ENCODE peak calls at places on chromosomes 3 and 15, in six cellular contexts. One of them, this sample, is unnamed.

GRCh38 chr15:22949074-22949547 is 31.1 kb downstream of the CYFIP1 start:
- DNase-seq in IMR-90: peak; percentile 24
- DNase-seq in H9: peak; percentile 81
- DNase-seq in H1: peak; percentile 77
- DNase-seq in neuronal stem cell: peak; percentile 54
- DNase-seq in trophoblast cell: peak; percentile 25
- DNase-seq in this sample: peak; percentile 72

GRCh38 chr3:116103868-116104530 is 341.3 kb downstream of the LSAMP start:
- DNase-seq in IMR-90: no peak
- DNase-seq in H9: no peak
- DNase-seq in H1: no peak
- DNase-seq in neuronal stem cell: no peak
- DNase-seq in trophoblast cell: no peak
- DNase-seq in this sample: no peak

GRCh38 chr3:140850210-140850955 is 91.3 kb upstream of the SLC25A36 start:
- DNase-seq in IMR-90: no peak
- DNase-seq in H9: no peak
- DNase-seq in H1: no peak
- DNase-seq in neuronal stem cell: no peak
- DNase-seq in trophoblast cell: no peak
- DNase-seq in this sample: no peak

GRCh38 chr3:62051506-62051905 is 321.8 kb downstream of the FEZF2 start:
- DNase-seq in IMR-90: peak; percentile 24
- DNase-seq in H9: no peak
- DNase-seq in H1: no peak
- DNase-seq in neuronal stem cell: no peak
- DNase-seq in trophoblast cell: no peak
- DNase-seq in this sample: no peak

GRCh38 chr3:52786330-52787215 is 8.0 kb upstream of the ITIH3 start:
- DNase-seq in IMR-90: no peak
- DNase-seq in H9: no peak
- DNase-seq in H1: no peak
- DNase-seq in neuronal stem cell: no peak
- DNase-seq in trophoblast cell: no peak
- DNase-seq in this sample: no peak

GRCh38 chr15:35289029-35289617 is 204.0 kb upstream of the NANOGP8 start:
- DNase-seq in IMR-90: peak; percentile 81
- DNase-seq in H9: no peak
- DNase-seq in H1: no peak
- DNase-seq in neuronal stem cell: peak; percentile 35
- DNase-seq in trophoblast cell: peak; percentile 71
- DNase-seq in this sample: peak; percentile 76

GRCh38 chr15:52529289-52529929 is 729 bp upstream of the MYO5A start:
- DNase-seq in IMR-90: no peak
- DNase-seq in H9: peak; percentile 48
- DNase-seq in H1: peak; percentile 81
- DNase-seq in neuronal stem cell: peak; percentile 11
- DNase-seq in trophoblast cell: no peak
- DNase-seq in this sample: no peak

GRCh38 chr3:129123314-129124060 is 1.9 kb upstream of the RAB43 start:
- DNase-seq in IMR-90: peak; percentile 50
- DNase-seq in H9: no peak
- DNase-seq in H1: no peak
- DNase-seq in neuronal stem cell: no peak
- DNase-seq in trophoblast cell: peak; percentile 33
- DNase-seq in this sample: peak; percentile 26

GRCh38 chr3:160210799-160211221 is 14.4 kb upstream of the C3orf80 start:
- DNase-seq in IMR-90: peak; percentile 73
- DNase-seq in H9: no peak
- DNase-seq in H1: no peak
- DNase-seq in neuronal stem cell: no peak
- DNase-seq in trophoblast cell: peak; percentile 58
- DNase-seq in this sample: peak; percentile 65

GRCh38 chr3:128706171-128706570 is 19.8 kb upstream of the RAB7A start:
- DNase-seq in IMR-90: no peak
- DNase-seq in H9: no peak
- DNase-seq in H1: no peak
- DNase-seq in neuronal stem cell: no peak
- DNase-seq in trophoblast cell: peak; percentile 82
- DNase-seq in this sample: no peak

GRCh38 chr15:85131915-85132314 is 150.3 kb downstream of the PDE8A start:
- DNase-seq in IMR-90: no peak
- DNase-seq in H9: no peak
- DNase-seq in H1: no peak
- DNase-seq in neuronal stem cell: no peak
- DNase-seq in trophoblast cell: no peak
- DNase-seq in this sample: no peak

GRCh38 chr3:125374501-125374995 is 577 bp downstream of the ZNF148 start:
- DNase-seq in IMR-90: peak; percentile 38
- DNase-seq in H9: peak; percentile 57
- DNase-seq in H1: peak; percentile 68
- DNase-seq in neuronal stem cell: peak; percentile 46
- DNase-seq in trophoblast cell: peak; percentile 24
- DNase-seq in this sample: peak; percentile 69

GRCh38 chr3:40951636-40952035 is 247.7 kb upstream of the CTNNB1 start:
- DNase-seq in IMR-90: no peak
- DNase-seq in H9: no peak
- DNase-seq in H1: no peak
- DNase-seq in neuronal stem cell: no peak
- DNase-seq in trophoblast cell: peak; percentile 60
- DNase-seq in this sample: peak; percentile 59

GRCh38 chr3:56547486-56547885 is 9.5 kb upstream of the CCDC66 start:
- DNase-seq in IMR-90: no peak
- DNase-seq in H9: no peak
- DNase-seq in H1: no peak
- DNase-seq in neuronal stem cell: no peak
- DNase-seq in trophoblast cell: no peak
- DNase-seq in this sample: no peak

GRCh38 chr3:136838641-136839555 is 20.0 kb downstream of the SLC35G2 start:
- DNase-seq in IMR-90: peak; percentile 64
- DNase-seq in H9: no peak
- DNase-seq in H1: no peak
- DNase-seq in neuronal stem cell: no peak
- DNase-seq in trophoblast cell: no peak
- DNase-seq in this sample: peak; percentile 65

GRCh38 chr3:179189764-179190163 is 41.6 kb downstream of the PIK3CA start:
- DNase-seq in IMR-90: peak; percentile 84
- DNase-seq in H9: no peak
- DNase-seq in H1: no peak
- DNase-seq in neuronal stem cell: no peak
- DNase-seq in trophoblast cell: no peak
- DNase-seq in this sample: peak; percentile 71

GRCh38 chr3:17431004-17431403 is 311.4 kb downstream of the TBC1D5 start:
- DNase-seq in IMR-90: peak; percentile 53
- DNase-seq in H9: no peak
- DNase-seq in H1: no peak
- DNase-seq in neuronal stem cell: no peak
- DNase-seq in trophoblast cell: peak; percentile 59
- DNase-seq in this sample: peak; percentile 47

GRCh38 chr15:37014137-37014536 is 86.2 kb downstream of the MEIS2 start:
- DNase-seq in IMR-90: no peak
- DNase-seq in H9: no peak
- DNase-seq in H1: no peak
- DNase-seq in neuronal stem cell: no peak
- DNase-seq in trophoblast cell: peak; percentile 65
- DNase-seq in this sample: peak; percentile 44

GRCh38 chr15:56440226-56440770 is 24.6 kb downstream of the MNS1 start:
- DNase-seq in IMR-90: no peak
- DNase-seq in H9: no peak
- DNase-seq in H1: no peak
- DNase-seq in neuronal stem cell: no peak
- DNase-seq in trophoblast cell: no peak
- DNase-seq in this sample: no peak

GRCh38 chr3:142318331-142318730 is 92.9 kb upstream of the GK5 start:
- DNase-seq in IMR-90: peak; percentile 38
- DNase-seq in H9: no peak
- DNase-seq in H1: no peak
- DNase-seq in neuronal stem cell: no peak
- DNase-seq in trophoblast cell: no peak
- DNase-seq in this sample: no peak

GRCh38 chr15:41473418-41473817 is 20.3 kb upstream of the ITPKA start:
- DNase-seq in IMR-90: no peak
- DNase-seq in H9: no peak
- DNase-seq in H1: no peak
- DNase-seq in neuronal stem cell: no peak
- DNase-seq in trophoblast cell: no peak
- DNase-seq in this sample: no peak

GRCh38 chr3:56115698-56116097 is 352.6 kb downstream of the ERC2 start:
- DNase-seq in IMR-90: no peak
- DNase-seq in H9: peak; percentile 94
- DNase-seq in H1: peak; percentile 61
- DNase-seq in neuronal stem cell: no peak
- DNase-seq in trophoblast cell: no peak
- DNase-seq in this sample: no peak

GRCh38 chr3:49001155-49001554 is 6.0 kb upstream of the WDR6 start:
- DNase-seq in IMR-90: no peak
- DNase-seq in H9: no peak
- DNase-seq in H1: no peak
- DNase-seq in neuronal stem cell: no peak
- DNase-seq in trophoblast cell: no peak
- DNase-seq in this sample: no peak

GRCh38 chr15:56805466-56806146 is 72.3 kb upstream of the ZNF280D start:
- DNase-seq in IMR-90: peak; percentile 87
- DNase-seq in H9: no peak
- DNase-seq in H1: no peak
- DNase-seq in neuronal stem cell: no peak
- DNase-seq in trophoblast cell: peak; percentile 64
- DNase-seq in this sample: peak; percentile 76

GRCh38 chr3:165742351-165742750 is 94.9 kb downstream of the BCHE start:
- DNase-seq in IMR-90: no peak
- DNase-seq in H9: no peak
- DNase-seq in H1: no peak
- DNase-seq in neuronal stem cell: no peak
- DNase-seq in trophoblast cell: no peak
- DNase-seq in this sample: no peak

GRCh38 chr15:76342382-76343201 is 6.0 kb downstream of the ISL2 start:
- DNase-seq in IMR-90: no peak
- DNase-seq in H9: peak; percentile 83
- DNase-seq in H1: peak; percentile 87
- DNase-seq in neuronal stem cell: no peak
- DNase-seq in trophoblast cell: no peak
- DNase-seq in this sample: no peak

GRCh38 chr3:3189961-3190360 is 10.5 kb upstream of the CRBN start:
- DNase-seq in IMR-90: no peak
- DNase-seq in H9: no peak
- DNase-seq in H1: no peak
- DNase-seq in neuronal stem cell: no peak
- DNase-seq in trophoblast cell: no peak
- DNase-seq in this sample: no peak

GRCh38 chr3:11059090-11059798 is 66.7 kb downstream of the SLC6A1 start:
- DNase-seq in IMR-90: peak; percentile 70
- DNase-seq in H9: peak; percentile 82
- DNase-seq in H1: peak; percentile 76
- DNase-seq in neuronal stem cell: peak; percentile 57
- DNase-seq in trophoblast cell: peak; percentile 76
- DNase-seq in this sample: peak; percentile 61

GRCh38 chr15:58749532-58750337 is at the start of gene ADAM10:
- DNase-seq in IMR-90: peak; percentile 99
- DNase-seq in H9: peak; percentile 99
- DNase-seq in H1: peak; percentile 97
- DNase-seq in neuronal stem cell: peak; percentile 98
- DNase-seq in trophoblast cell: peak; percentile 100
- DNase-seq in this sample: peak; percentile 99

GRCh38 chr3:167978071-167978470 is 117.7 kb downstream of the GOLIM4 start:
- DNase-seq in IMR-90: no peak
- DNase-seq in H9: no peak
- DNase-seq in H1: no peak
- DNase-seq in neuronal stem cell: no peak
- DNase-seq in trophoblast cell: peak; percentile 46
- DNase-seq in this sample: no peak

GRCh38 chr3:165254812-165255211 is 58.6 kb upstream of the SLITRK3 start:
- DNase-seq in IMR-90: no peak
- DNase-seq in H9: no peak
- DNase-seq in H1: no peak
- DNase-seq in neuronal stem cell: peak; percentile 33
- DNase-seq in trophoblast cell: peak; percentile 59
- DNase-seq in this sample: peak; percentile 74

GRCh38 chr3:62622553-62623174 is 249.3 kb upstream of the FEZF2 start:
- DNase-seq in IMR-90: peak; percentile 61
- DNase-seq in H9: no peak
- DNase-seq in H1: no peak
- DNase-seq in neuronal stem cell: peak; percentile 58
- DNase-seq in trophoblast cell: peak; percentile 81
- DNase-seq in this sample: peak; percentile 64

GRCh38 chr3:150238995-150239612 is 169.0 kb upstream of the TSC22D2 start:
- DNase-seq in IMR-90: no peak
- DNase-seq in H9: peak; percentile 66
- DNase-seq in H1: peak; percentile 50
- DNase-seq in neuronal stem cell: no peak
- DNase-seq in trophoblast cell: peak; percentile 63
- DNase-seq in this sample: no peak

GRCh38 chr3:39137435-39137936 is 15.9 kb downstream of the CSRNP1 start:
- DNase-seq in IMR-90: no peak
- DNase-seq in H9: no peak
- DNase-seq in H1: no peak
- DNase-seq in neuronal stem cell: no peak
- DNase-seq in trophoblast cell: peak; percentile 65
- DNase-seq in this sample: no peak
- H2BK5ac ChIP-seq in IMR-90: no peak overlapping the region
- H2BK5ac ChIP-seq in H9: no peak overlapping the region
- H2BK5ac ChIP-seq in H1: no peak overlapping the region
- H2BK5ac ChIP-seq in neuronal stem cell: no peak overlapping the region
- H2BK5ac ChIP-seq in trophoblast cell: no peak overlapping the region
- H2BK5ac ChIP-seq in this sample: no peak overlapping the region

GRCh38 chr3:36957862-36958686 is 13.2 kb upstream of the TRANK1 start:
- DNase-seq in IMR-90: peak; percentile 93
- DNase-seq in H9: no peak
- DNase-seq in H1: no peak
- DNase-seq in neuronal stem cell: no peak
- DNase-seq in trophoblast cell: peak; percentile 37
- DNase-seq in this sample: peak; percentile 87
- H3K9ac ChIP-seq in IMR-90: no peak overlapping the region
- H3K9ac ChIP-seq in H9: no peak overlapping the region
- H3K9ac ChIP-seq in H1: no peak overlapping the region
- H3K9ac ChIP-seq in neuronal stem cell: no peak overlapping the region
- H3K9ac ChIP-seq in trophoblast cell: no peak overlapping the region
- H3K9ac ChIP-seq in this sample: peak overlapping the region; percentile 80

GRCh38 chr3:126889276-126890201 is 93.4 kb upstream of the PLXNA1 start:
- DNase-seq in IMR-90: no peak
- DNase-seq in H9: no peak
- DNase-seq in H1: no peak
- DNase-seq in neuronal stem cell: no peak
- DNase-seq in trophoblast cell: no peak
- DNase-seq in this sample: no peak
- H2BK5ac ChIP-seq in IMR-90: no peak overlapping the region
- H2BK5ac ChIP-seq in H9: no peak overlapping the region
- H2BK5ac ChIP-seq in H1: no peak overlapping the region
- H2BK5ac ChIP-seq in neuronal stem cell: no peak overlapping the region
- H2BK5ac ChIP-seq in trophoblast cell: no peak overlapping the region
- H2BK5ac ChIP-seq in this sample: no peak overlapping the region

DNA sequence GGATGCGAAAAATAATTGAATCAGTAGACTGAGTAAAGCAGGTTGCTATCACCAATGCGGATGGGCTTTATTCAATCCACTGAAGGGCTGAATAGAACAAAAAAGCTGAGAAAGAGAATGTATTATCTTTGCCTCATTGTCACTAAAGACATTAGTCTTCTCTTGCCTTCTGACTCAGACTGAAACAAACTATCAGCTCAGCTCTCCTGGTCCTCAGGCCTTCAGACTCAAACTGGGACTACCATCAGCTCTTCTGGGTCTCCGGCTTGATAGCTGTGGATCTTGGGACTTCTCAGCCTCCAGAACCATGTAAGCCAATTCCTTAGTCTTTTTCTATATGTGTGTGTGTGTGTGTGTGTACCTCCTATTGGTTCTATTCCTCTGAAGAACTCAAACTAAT is 12.6 kb downstream of the IFT57 start:
- DNase-seq in IMR-90: no peak
- DNase-seq in H9: no peak
- DNase-seq in H1: no peak
- DNase-seq in neuronal stem cell: no peak
- DNase-seq in trophoblast cell: no peak
- DNase-seq in this sample: no peak
- H3K9ac ChIP-seq in IMR-90: no peak overlapping the region
- H3K9ac ChIP-seq in H9: no peak overlapping the region
- H3K9ac ChIP-seq in H1: no peak overlapping the region
- H3K9ac ChIP-seq in neuronal stem cell: no peak overlapping the region
- H3K9ac ChIP-seq in trophoblast cell: no peak overlapping the region
- H3K9ac ChIP-seq in this sample: no peak overlapping the region

This sample was measured in mesenchymal stem cell.